ENCODE peak calls at places on chromosomes 5 and 9, in five cellular contexts. T is lower leg skin, X is breast epithelium, N is heart left ventricle, U is body of pancreas. S is an unnamed sample.

GRCh38 chr5:98877600-98877999 is 51.2 kb downstream of the CHD1 start:
- DNase-seq in T (no peak), X (no peak), N (no peak), U (no peak), S (no peak)

GRCh38 chr5:150112211-150113046 is 26.1 kb upstream of the CSF1R start:
- DNase-seq in X (peak; percentile 29), T (peak; percentile 58), N (peak; percentile 74), U (peak; percentile 56), S (peak; percentile 40)

GRCh38 chr9:130053504-130054427 is at the start of gene GPR107:
- DNase-seq in U (peak; percentile 75), T (peak; percentile 59), N (peak; percentile 86), X (peak; percentile 70), S (peak; percentile 82)

GRCh38 chr5:119418782-119419101 is 33.6 kb upstream of the HSD17B4 start:
- DNase-seq in X (peak; percentile 53), N (no peak), T (no peak), U (peak; percentile 23), S (no peak)

GRCh38 chr9:77864096-77864889 is 167.3 kb downstream of the GNAQ start:
- DNase-seq in N (no peak), U (peak; percentile 37), T (no peak), X (no peak), S (no peak)

GRCh38 chr5:15064396-15064795 is 192.8 kb upstream of the ANKH start:
- DNase-seq in T (no peak), X (no peak), N (no peak), U (no peak), S (no peak)

GRCh38 chr9:105828171-105828570 is 133.8 kb downstream of the TMEM38B start:
- DNase-seq in X (no peak), U (no peak), N (no peak), T (no peak), S (no peak)

GRCh38 chr9:123871781-123872180 is 58.1 kb downstream of the DENND1A start:
- DNase-seq in N (no peak), U (no peak), T (no peak), X (no peak), S (no peak)

GRCh38 chr5:148937239-148937638 is 110.8 kb downstream of the ADRB2 start:
- DNase-seq in U (no peak), N (no peak), X (no peak), T (no peak), S (no peak)

GRCh38 chr9:126626117-126627022 is 12.6 kb downstream of the LMX1B start:
- DNase-seq in T (no peak), X (no peak), U (no peak), N (no peak), S (no peak)

GRCh38 chr5:98415663-98416062 is 357.8 kb upstream of the RGMB start:
- DNase-seq in N (no peak), X (no peak), T (no peak), U (no peak), S (no peak)

GRCh38 chr9:107847977-107848376 is 358.4 kb upstream of the KLF4 start:
- DNase-seq in U (no peak), N (no peak), T (no peak), X (no peak), S (no peak)

GRCh38 chr5:56166671-56167070 is 66.5 kb downstream of the ANKRD55 start:
- DNase-seq in U (no peak), X (no peak), T (no peak), N (no peak), S (no peak)

GRCh38 chr5:150034677-150035076 is 34.1 kb downstream of the HMGXB3 start:
- DNase-seq in X (no peak), T (no peak), U (peak; percentile 39), N (no peak), S (no peak)

GRCh38 chr9:124284237-124284831 is 26.6 kb downstream of the NEK6 start:
- DNase-seq in X (no peak), N (peak; percentile 78), U (peak; percentile 37), T (no peak), S (peak; percentile 74)

GRCh38 chr5:10507575-10508024 is 56.3 kb upstream of the ANKRD33B start:
- DNase-seq in T (no peak), N (no peak), U (no peak), X (no peak), S (no peak)

GRCh38 chr5:143130891-143131290 is 272.6 kb downstream of the NR3C1 start:
- DNase-seq in T (no peak), U (no peak), X (no peak), N (no peak), S (no peak)

GRCh38 chr5:146069780-146070099 is 35.6 kb downstream of the PLAC8L1 start:
- DNase-seq in T (no peak), U (no peak), X (no peak), N (no peak), S (no peak)

GRCh38 chr5:110008131-110008530 is 318.4 kb downstream of the MAN2A1 start:
- DNase-seq in U (no peak), N (no peak), T (no peak), X (no peak), S (no peak)

GRCh38 chr5:79075646-79076426 is 6.3 kb downstream of the BHMT2 start:
- DNase-seq in X (no peak), U (no peak), T (no peak), N (peak; percentile 28), S (peak; percentile 77)

GRCh38 chr5:90119531-90119940 is 290.0 kb downstream of the CETN3 start:
- DNase-seq in U (no peak), X (no peak), N (no peak), T (no peak), S (no peak)

GRCh38 chr5:33984671-33985124 is at the start of gene SLC45A2:
- DNase-seq in X (no peak), N (no peak), U (no peak), T (no peak), S (no peak)

GRCh38 chr9:120909904-120910303 is 16.7 kb downstream of the TRAF1 start:
- DNase-seq in U (no peak), T (no peak), X (no peak), N (no peak), S (no peak)

GRCh38 chr9:107282268-107282667 is 811 bp upstream of the RAD23B start:
- DNase-seq in U (peak; percentile 9), T (no peak), X (no peak), N (no peak), S (no peak)

GRCh38 chr9:134730011-134730760 is 88.6 kb downstream of the COL5A1 start:
- DNase-seq in T (no peak), N (peak; percentile 72), U (no peak), X (no peak), S (no peak)

GRCh38 chr5:113807384-113808053 is 294.0 kb downstream of the YTHDC2 start:
- DNase-seq in U (no peak), X (no peak), N (peak; percentile 21), T (no peak), S (no peak)

GRCh38 chr5:113806823-113807222 is 293.3 kb downstream of the YTHDC2 start:
- DNase-seq in N (peak; percentile 22), X (no peak), T (peak; percentile 14), U (no peak), S (no peak)

GRCh38 chr5:113804264-113804663 is 290.8 kb downstream of the YTHDC2 start:
- DNase-seq in X (no peak), T (no peak), U (no peak), N (no peak), S (no peak)

GRCh38 chr5:113804943-113805342 is 291.4 kb downstream of the YTHDC2 start:
- DNase-seq in T (no peak), N (no peak), X (no peak), U (no peak), S (no peak)

DNA sequence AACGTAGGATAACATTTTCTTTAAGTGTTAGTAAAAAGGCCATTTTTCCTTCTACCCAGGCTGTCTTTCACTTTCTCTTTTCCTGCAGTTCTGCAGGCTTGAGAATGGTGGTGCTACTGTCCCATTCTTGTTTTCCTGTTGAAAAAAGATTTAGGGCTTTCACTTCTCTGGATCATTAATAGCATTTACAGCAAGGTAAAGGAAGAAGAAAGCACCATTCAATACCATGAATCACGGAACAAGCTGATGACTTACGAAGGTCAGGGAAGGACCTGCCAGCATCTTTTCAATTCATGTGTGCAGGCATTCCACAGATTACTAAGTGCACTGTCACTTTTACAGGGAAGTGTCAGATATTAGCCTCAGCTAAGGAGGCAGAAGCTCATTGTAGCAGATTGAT is 292.8 kb downstream of the YTHDC2 start:
- DNase-seq in N (no peak), X (no peak), T (no peak), U (no peak), S (no peak)
- TF ChIP-seq CTCF in N (peak; percentile 20), X (no peak), T (no peak), U (no peak), S (peak; percentile 11)

DNA sequence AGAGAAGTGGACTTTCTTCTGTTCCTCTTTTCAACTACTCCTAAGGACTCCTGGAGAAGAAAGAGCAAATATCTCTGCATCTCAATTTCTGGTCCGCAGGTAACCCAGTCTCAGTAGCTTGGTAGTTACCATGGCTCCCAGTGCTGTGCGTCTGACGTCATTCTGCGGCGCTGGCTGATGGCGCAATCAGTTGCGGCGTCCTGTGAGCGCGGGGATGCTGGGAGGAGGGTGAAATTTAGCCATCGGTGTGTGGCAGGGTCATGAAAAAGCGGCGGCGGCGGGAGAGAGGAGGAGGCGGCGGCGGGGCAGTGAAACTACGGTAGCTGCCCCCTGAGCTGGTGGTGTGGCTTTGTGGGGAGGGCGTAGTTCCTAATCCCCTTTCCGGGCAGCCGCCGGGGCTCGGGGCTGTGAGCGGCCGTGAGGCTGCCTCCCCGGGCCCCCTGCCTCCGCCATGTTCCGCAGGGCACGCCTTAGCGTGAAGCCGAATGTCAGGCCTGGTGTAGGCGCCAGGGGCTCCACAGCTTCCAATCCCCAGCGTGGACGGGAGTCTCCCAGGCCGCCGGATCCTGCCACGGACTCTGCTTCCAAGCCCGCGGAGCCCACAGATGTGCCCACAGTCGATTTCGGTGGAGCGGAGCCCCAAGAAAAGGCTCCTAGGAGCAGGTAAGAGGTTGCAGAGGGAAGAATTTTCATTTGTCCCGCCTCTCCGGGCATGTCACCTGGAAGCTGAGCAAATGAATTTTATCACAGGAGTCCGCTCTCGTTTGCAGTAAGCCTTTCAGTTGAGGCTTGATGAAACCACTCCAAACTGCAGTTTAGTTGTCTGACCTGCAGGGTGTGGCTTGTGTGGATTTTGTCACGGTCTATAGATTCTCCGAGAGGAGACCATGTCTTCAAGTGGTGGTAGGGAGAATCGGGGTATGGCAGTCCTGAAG is at the start of gene BDP1:
- DNase-seq in T (peak; percentile 96), X (peak; percentile 96), N (peak; percentile 97), U (peak; percentile 98), S (peak; percentile 98)
- TF ChIP-seq POLR2A in T (no peak), X (peak; percentile 46), N (peak; percentile 58), U (peak; percentile 92), S (peak; percentile 79)

DNA sequence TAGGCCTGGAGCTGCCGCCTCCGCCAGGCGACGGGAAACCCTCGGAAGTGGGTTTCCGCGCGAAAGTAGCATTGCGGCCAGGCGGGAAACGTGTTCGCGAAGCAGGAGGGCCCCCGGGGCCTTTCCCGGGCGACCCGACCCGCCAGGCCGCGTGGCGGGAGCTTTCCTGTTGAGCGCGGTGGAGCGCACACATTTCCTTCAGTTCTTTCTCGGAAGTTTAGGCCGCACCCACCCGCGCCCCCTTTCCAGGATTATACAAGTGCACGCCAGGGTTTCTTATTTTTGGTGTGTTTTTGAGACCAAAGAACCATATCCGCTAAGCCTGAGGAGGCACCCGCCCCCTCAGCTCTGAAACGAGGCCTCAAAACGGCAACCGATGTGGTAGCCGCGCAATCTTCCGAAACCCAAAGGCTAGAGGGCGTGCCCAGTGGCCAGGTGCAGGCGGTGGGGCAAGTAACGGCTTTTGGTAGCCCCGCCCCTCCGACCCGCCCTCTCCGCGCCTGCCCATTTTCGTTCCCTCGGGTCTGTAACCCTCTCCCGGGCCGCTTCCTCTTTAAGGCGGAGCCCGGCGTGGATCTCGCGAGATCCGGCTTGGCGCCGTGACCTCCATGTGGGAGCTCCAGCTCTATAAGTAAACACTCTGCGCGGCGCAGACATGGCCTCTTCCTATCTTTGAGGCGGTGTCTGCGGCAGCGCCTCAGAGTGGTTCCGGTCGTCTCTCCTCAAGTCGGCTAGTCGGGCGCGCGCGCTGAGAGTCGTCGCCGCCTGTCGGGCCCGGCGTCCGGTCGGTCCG is at the start of gene UHRF2:
- DNase-seq in T (peak; percentile 98), N (peak; percentile 99), U (peak; percentile 99), X (peak; percentile 97), S (peak; percentile 99)
- TF ChIP-seq CTCF in T (no peak), N (no peak), U (no peak), X (no peak), S (no peak)

GRCh38 chr9:136671646-136672430 is 9.1 kb downstream of the EGFL7 start:
- DNase-seq in N (no peak), T (no peak), X (no peak), U (peak; percentile 45), S (no peak)
- TF ChIP-seq POLR2A in N (no peak), T (no peak), X (no peak), U (no peak), S (no peak)